ENCODE peak calls at places on chromosomes 13 and 19, in six cellular contexts. M is neural progenitor cell, Q is uterus, U is neuronal stem cell, R is psoas muscle, O is mammary epithelial cell. V is an unnamed sample.

GRCh38 chr13:39876258-39876657 is 220.8 kb downstream of the COG6 start:
- DNase-seq in U (no peak), R (no peak), O (peak), Q (no peak), M (no peak), V (peak)

GRCh38 chr13:94656766-94657165 is 55.1 kb downstream of the GPR180 start:
- DNase-seq in O (peak), M (no peak), R (no peak), Q (no peak), U (no peak), V (peak)

GRCh38 chr13:99425485-99426341 is 75.6 kb upstream of the TM9SF2 start:
- DNase-seq in M (no peak), U (no peak), O (no peak), R (no peak), Q (no peak), V (no peak)

GRCh38 chr13:98922306-98922705 is 55.6 kb downstream of the DOCK9 start:
- DNase-seq in Q (no peak), U (no peak), M (no peak), R (no peak), O (no peak), V (peak)

GRCh38 chr13:114315074-114315785 is 927 bp downstream of the CHAMP1 start:
- DNase-seq in R (no peak), M (no peak), O (no peak), U (no peak), Q (no peak), V (no peak)

GRCh38 chr19:1264801-1265610 is 4.1 kb upstream of the CIRBP start:
- DNase-seq in O (peak), M (peak), R (peak), Q (peak), U (no peak), V (peak)

GRCh38 chr13:70723732-70724131 is 615.5 kb upstream of the KLHL1 start:
- DNase-seq in M (no peak), R (no peak), U (no peak), Q (no peak), O (no peak), V (no peak)

GRCh38 chr19:56573914-56574313 is 6.6 kb downstream of the ZNF470 start:
- DNase-seq in M (no peak), Q (no peak), O (no peak), R (no peak), U (no peak), V (no peak)

GRCh38 chr13:63088226-63088625 is 1672.6 kb upstream of the PCDH20 start:
- DNase-seq in O (no peak), M (no peak), R (no peak), U (no peak), Q (no peak), V (peak)

GRCh38 chr19:44869728-44870470 is 21.2 kb upstream of the TOMM40 start:
- DNase-seq in O (no peak), R (peak), Q (no peak), M (no peak), U (no peak), V (peak)

GRCh38 chr13:45615501-45616101 is at the start of gene ERICH6B:
- DNase-seq in R (no peak), O (no peak), Q (peak), U (peak), M (peak), V (no peak)

GRCh38 chr19:3369337-3370213 is 3.2 kb downstream of the NFIC start:
- DNase-seq in M (peak), U (no peak), R (peak), Q (peak), O (peak), V (no peak)

GRCh38 chr13:85654227-85654626 is 145.0 kb downstream of the SLITRK6 start:
- DNase-seq in R (no peak), Q (no peak), U (no peak), M (no peak), O (no peak), V (no peak)

GRCh38 chr13:72489751-72490150 is 237.7 kb downstream of the MZT1 start:
- DNase-seq in U (no peak), R (no peak), O (no peak), M (no peak), Q (no peak), V (no peak)

GRCh38 chr19:32404939-32405430 is 585 bp upstream of the DPY19L3 start:
- DNase-seq in U (no peak), Q (peak), O (no peak), R (peak), M (peak), V (peak)

GRCh38 chr13:99412856-99413255 is 88.4 kb upstream of the TM9SF2 start:
- DNase-seq in O (no peak), Q (no peak), M (no peak), R (no peak), U (no peak), V (no peak)

GRCh38 chr13:97248243-97248642 is 26.1 kb downstream of the MBNL2 start:
- DNase-seq in Q (no peak), R (no peak), U (no peak), O (no peak), M (no peak), V (no peak)

GRCh38 chr13:97249797-97250495 is 27.8 kb downstream of the MBNL2 start:
- DNase-seq in U (no peak), Q (no peak), R (no peak), O (no peak), M (no peak), V (no peak)

GRCh38 chr13:97252735-97253134 is 30.6 kb downstream of the MBNL2 start:
- DNase-seq in R (no peak), O (no peak), Q (no peak), U (no peak), M (no peak), V (no peak)

GRCh38 chr13:97249093-97249787 is 27.1 kb downstream of the MBNL2 start:
- DNase-seq in R (no peak), Q (no peak), U (no peak), M (no peak), O (no peak), V (no peak)

DNA sequence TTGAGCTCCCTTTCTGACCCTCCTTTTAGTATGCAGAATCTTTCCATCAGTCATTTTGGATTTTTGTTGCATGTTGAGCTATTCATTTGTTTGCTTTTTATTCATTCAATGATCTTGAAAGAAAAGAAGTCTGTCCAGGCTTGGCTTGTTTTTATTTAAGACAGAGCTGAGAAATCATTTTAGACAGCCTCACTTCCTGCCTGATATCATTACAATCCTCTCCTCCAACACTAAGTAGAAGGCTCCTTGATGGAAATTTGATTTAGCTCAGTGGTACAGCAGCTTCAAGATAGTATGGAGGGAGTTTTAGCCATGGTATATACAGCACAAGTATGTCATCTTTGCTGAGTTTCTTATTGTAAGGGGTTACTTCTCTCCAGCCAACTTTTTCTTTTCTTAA is 28.4 kb downstream of the MBNL2 start:
- DNase-seq in M (no peak), U (no peak), O (no peak), Q (no peak), R (no peak), V (no peak)
- H3K27ac ChIP-seq in M (no peak), U (no peak), O (peak), Q (peak), R (peak), V (no peak)

GRCh38 chr19:48961673-48962028 is 3.5 kb upstream of the FTL start:
- DNase-seq in R (no peak), Q (no peak), U (no peak), O (no peak), M (no peak), V (no peak)

GRCh38 chr19:48962849-48963165 is 2.3 kb upstream of the FTL start:
- DNase-seq in Q (no peak), O (no peak), R (no peak), M (no peak), U (no peak), V (no peak)

GRCh38 chr19:48959341-48960239 is 4.9 kb downstream of the BAX start:
- DNase-seq in M (no peak), U (no peak), R (no peak), Q (no peak), O (no peak), V (no peak)

GRCh38 chr19:48962029-48962848 is 2.9 kb upstream of the FTL start:
- DNase-seq in O (no peak), U (no peak), M (no peak), R (peak), Q (no peak), V (no peak)

DNA sequence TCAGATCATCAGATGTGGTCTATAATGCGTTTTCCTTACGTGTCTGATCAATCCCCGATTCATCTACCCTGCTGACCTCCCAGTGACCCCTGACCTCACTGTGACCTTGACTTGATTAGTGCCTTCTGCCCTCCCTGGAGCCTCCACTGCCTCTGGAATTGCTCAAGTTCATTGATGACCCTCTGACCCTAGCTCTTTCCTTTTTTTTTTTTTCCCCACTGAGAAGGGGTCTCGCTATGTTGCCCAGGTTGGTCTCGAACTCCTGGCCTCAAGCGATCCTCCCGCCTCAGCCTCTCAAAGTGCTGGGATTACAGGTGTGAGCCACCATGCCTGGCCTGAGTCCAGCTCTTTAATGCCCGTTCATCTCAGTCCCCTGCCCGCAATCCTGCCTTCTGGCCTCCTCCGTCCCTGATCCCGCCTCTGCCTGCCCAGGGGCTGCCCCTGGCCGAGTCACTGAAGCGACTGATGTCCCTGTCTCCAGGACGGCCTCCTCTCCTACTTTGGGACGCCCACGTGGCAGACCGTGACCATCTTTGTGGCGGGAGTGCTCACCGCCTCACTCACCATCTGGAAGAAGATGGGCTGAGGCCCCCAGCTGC is 4.0 kb upstream of the FTL start:
- DNase-seq in U (no peak), Q (no peak), R (no peak), M (no peak), O (no peak), V (no peak)
- H3K4me3 ChIP-seq in U (no peak), Q (no peak), R (no peak), M (no peak), O (no peak), V (no peak)

GRCh38 chr19:13004273-13004672 is 9.0 kb downstream of the NFIX start:
- DNase-seq in M (no peak), Q (no peak), R (no peak), O (no peak), U (no peak), V (no peak)

GRCh38 chr19:13001166-13001501 is 5.9 kb downstream of the NFIX start:
- DNase-seq in Q (no peak), O (no peak), M (no peak), R (peak), U (no peak), V (no peak)

GRCh38 chr19:13002970-13003540 is 7.8 kb downstream of the NFIX start:
- DNase-seq in U (no peak), Q (no peak), O (no peak), R (no peak), M (no peak), V (no peak)

GRCh38 chr19:13002389-13002898 is 7.2 kb downstream of the NFIX start:
- DNase-seq in M (no peak), O (no peak), Q (no peak), R (peak), U (no peak), V (no peak)

DNA sequence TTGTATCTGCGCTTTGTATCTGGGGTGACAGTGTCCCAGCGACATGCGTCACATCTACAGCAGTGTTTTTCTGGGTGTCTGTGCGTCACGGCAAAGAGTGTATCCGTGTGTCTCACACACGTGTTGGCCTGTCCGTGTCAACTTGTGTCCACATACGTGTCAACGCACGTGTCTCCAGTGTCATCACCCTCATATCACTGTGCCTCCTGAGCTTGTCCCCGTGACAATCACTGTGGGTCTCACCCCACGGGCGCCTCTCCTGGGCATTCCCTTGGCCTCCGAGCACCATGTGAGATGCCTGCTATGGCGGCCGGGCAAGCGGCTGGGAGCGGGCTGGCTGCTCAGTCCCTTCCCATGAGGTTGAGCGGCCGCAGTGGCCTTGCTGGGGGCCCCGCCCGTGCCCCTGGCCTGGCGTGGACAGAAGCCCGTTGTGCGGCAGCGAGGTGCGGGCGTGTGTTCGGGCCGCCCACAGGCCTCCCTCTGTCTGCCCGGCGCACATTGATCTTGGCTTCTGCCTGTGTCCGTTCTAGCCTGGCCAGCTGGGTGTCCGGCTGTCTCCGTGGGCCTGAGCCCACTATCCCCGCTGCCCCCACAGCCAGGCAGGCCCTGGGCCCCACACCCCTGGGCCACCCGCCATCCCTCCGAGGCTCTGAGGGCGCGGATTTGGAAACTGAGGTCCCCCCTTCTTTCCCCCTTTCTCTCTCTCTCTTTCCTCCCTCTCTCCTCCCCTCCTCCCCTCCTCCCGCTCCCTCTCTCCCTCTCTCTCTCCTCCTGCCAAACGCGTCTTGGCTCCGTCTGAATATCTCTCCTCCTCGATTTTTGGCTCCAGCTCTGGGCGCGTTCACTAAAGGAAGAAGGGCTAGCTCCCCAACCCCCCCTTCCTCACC is 6.5 kb downstream of the NFIX start:
- DNase-seq in U (no peak), O (no peak), M (no peak), Q (peak), R (peak), V (peak)
- H3K27ac ChIP-seq in U (no peak), O (no peak), M (no peak), Q (peak), R (peak), V (peak)

GRCh38 chr19:47012620-47013019 is 7.0 kb upstream of the NPAS1 start:
- DNase-seq in Q (no peak), R (no peak), O (no peak), M (no peak), U (no peak), V (no peak)

GRCh38 chr19:47018923-47019322 is 714 bp upstream of the NPAS1 start:
- DNase-seq in R (no peak), U (no peak), M (no peak), O (no peak), Q (no peak), V (no peak)

DNA sequence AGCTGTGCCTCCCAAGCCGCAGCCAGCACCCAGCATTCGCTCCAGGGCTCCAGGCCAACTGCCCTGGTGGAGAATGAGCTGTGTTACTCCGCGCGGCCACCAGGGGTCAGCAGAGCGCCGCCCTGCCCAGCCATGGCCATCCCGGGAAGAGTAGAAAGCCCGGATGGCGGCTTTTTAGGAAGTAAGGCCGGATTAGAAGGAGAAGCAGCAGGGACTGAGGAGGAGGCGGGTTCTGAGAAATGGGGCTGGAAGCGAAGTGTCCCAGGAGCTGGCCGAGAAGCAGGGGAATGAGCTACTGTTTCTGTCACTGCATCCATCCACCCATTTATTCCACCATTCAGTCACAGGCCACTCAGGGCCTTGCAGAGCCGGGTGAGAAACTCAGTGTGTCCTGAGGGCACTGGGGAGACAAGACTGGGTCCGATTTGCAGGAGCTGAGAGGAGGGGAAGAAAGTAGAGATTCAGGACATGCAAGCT is 6.6 kb upstream of the NPAS1 start:
- DNase-seq in R (peak), M (peak), U (no peak), O (peak), Q (peak), V (peak)
- H3K4me3 ChIP-seq in R (no peak), M (no peak), U (no peak), O (no peak), Q (no peak), V (no peak)